ENCODE peak calls at places on chromosomes 12 and 14, in nine cellular contexts. F is tibial nerve; G is T follicular helper cell; S is H4; D is RPMI8226; Q is stimulated activated CD8-positive, alpha-beta memory T cell treated with anti-CD3 and anti-CD28 coated beads, Interleukin-4, amount 100 ng/mL, for 24 hours; M is NCI-H1092 treated with DMSO at 0.1 percent for 48 hours; J is B cell; L is dermis microvascular lymphatic vessel endothelial cell. W is an unnamed sample.

GRCh38 chr14:65134651-65135579 is 32.6 kb upstream of the MAX start:
- DNase-seq in F (no peak), G (no peak), S (no peak), D (peak), Q (no peak), M (no peak), J (no peak), L (no peak), W (no peak)

GRCh38 chr12:115185529-115185928 is 501.6 kb upstream of the TBX3 start:
- DNase-seq in F (no peak), G (no peak), S (no peak), D (no peak), Q (no peak), M (no peak), J (no peak), L (no peak), W (peak)

GRCh38 chr12:6790496-6791150 is 1.3 kb downstream of the CD4 start:
- DNase-seq in F (no peak), G (peak), S (no peak), D (peak), Q (no peak), M (no peak), J (no peak), L (no peak), W (no peak)

GRCh38 chr12:97538705-97539104 is 76.1 kb downstream of the RMST start:
- DNase-seq in F (no peak), G (no peak), S (no peak), D (no peak), Q (no peak), M (no peak), J (no peak), L (no peak), W (no peak)

GRCh38 chr12:10339441-10339840 is 31.8 kb downstream of the KLRD1 start:
- DNase-seq in F (no peak), G (no peak), S (peak), D (no peak), Q (no peak), M (no peak), J (no peak), L (peak), W (no peak)

GRCh38 chr12:50537538-50537919 is 32.7 kb downstream of the DIP2B start:
- DNase-seq in F (no peak), G (no peak), S (no peak), D (no peak), Q (no peak), M (no peak), J (no peak), L (peak), W (no peak)

GRCh38 chr14:57352771-57353170 is 37.6 kb upstream of the NAA30 start:
- DNase-seq in F (no peak), G (no peak), S (no peak), D (no peak), Q (no peak), M (peak), J (no peak), L (no peak), W (no peak)

GRCh38 chr12:93167841-93168492 is 209.8 kb upstream of the NUDT4 start:
- DNase-seq in F (no peak), G (no peak), S (no peak), D (no peak), Q (no peak), M (no peak), J (peak), L (peak), W (no peak)

GRCh38 chr14:91493169-91493568 is 16.9 kb downstream of the PPP4R3A start:
- DNase-seq in F (no peak), G (no peak), S (no peak), D (no peak), Q (no peak), M (no peak), J (no peak), L (no peak), W (peak)

GRCh38 chr14:67622675-67623074 is 3.0 kb downstream of the ARG2 start:
- DNase-seq in F (peak), G (no peak), S (peak), D (peak), Q (no peak), M (no peak), J (no peak), L (peak), W (peak)

GRCh38 chr12:65824314-65824563 is at the start of gene HMGA2:
- DNase-seq in F (no peak), G (no peak), S (no peak), D (no peak), Q (no peak), M (no peak), J (no peak), L (peak), W (no peak)

GRCh38 chr14:32896979-32897723 is 41.5 kb upstream of the NPAS3 start:
- DNase-seq in F (no peak), G (no peak), S (peak), D (peak), Q (no peak), M (no peak), J (no peak), L (peak), W (peak)

GRCh38 chr14:61470261-61470953 is 149.0 kb downstream of the PRKCH start:
- DNase-seq in F (no peak), G (no peak), S (peak), D (no peak), Q (no peak), M (peak), J (no peak), L (peak), W (peak)

GRCh38 chr12:87171356-87171755 is 857.8 kb downstream of the C12orf50 start:
- DNase-seq in F (no peak), G (no peak), S (no peak), D (no peak), Q (no peak), M (no peak), J (no peak), L (no peak), W (no peak)

GRCh38 chr12:82326905-82327503 is 31.2 kb downstream of the CCDC59 start:
- DNase-seq in F (no peak), G (no peak), S (peak), D (peak), Q (no peak), M (peak), J (no peak), L (peak), W (peak)

GRCh38 chr14:91138511-91139359 is 24.9 kb downstream of the DGLUCY start:
- DNase-seq in F (no peak), G (peak), S (peak), D (peak), Q (peak), M (peak), J (no peak), L (peak), W (no peak)

GRCh38 chr12:53591301-53592206 is 34.6 kb downstream of the ATF7 start:
- DNase-seq in F (no peak), G (no peak), S (no peak), D (no peak), Q (no peak), M (peak), J (no peak), L (peak), W (peak)

GRCh38 chr14:97688626-97689336 is 891.6 kb downstream of the VRK1 start:
- DNase-seq in F (no peak), G (no peak), S (peak), D (no peak), Q (no peak), M (no peak), J (no peak), L (no peak), W (peak)

GRCh38 chr12:54522213-54522612 is 24.7 kb downstream of the NCKAP1L start:
- DNase-seq in F (no peak), G (no peak), S (no peak), D (no peak), Q (no peak), M (no peak), J (no peak), L (no peak), W (peak)

GRCh38 chr14:24578558-24578957 is 2.5 kb upstream of the CTSG start:
- DNase-seq in F (no peak), G (no peak), S (no peak), D (no peak), Q (no peak), M (no peak), J (no peak), L (no peak), W (no peak)

GRCh38 chr12:28026701-28027100 is 54.2 kb upstream of the PTHLH start:
- DNase-seq in F (no peak), G (no peak), S (peak), D (no peak), Q (no peak), M (no peak), J (no peak), L (no peak), W (no peak)

GRCh38 chr12:79737875-79738718 is 47.3 kb upstream of the PAWR start:
- DNase-seq in F (peak), G (peak), S (peak), D (peak), Q (no peak), M (peak), J (peak), L (peak), W (peak)

W was measured in fibroblast of gingiva.